ENCODE peak calls at places on chromosomes 11 and 22, in nine cellular contexts. One of them, this sample, is unnamed.
A peak's percentile ranks its signal among the peaks of the same experiment; 100 is the strongest.

GRCh38 chr22:17781319-17782031 is 7.2 kb upstream of the BID start:
- DNase-seq in HEK293T: no peak
- DNase-seq in ACHN: peak; percentile 33
- DNase-seq in colonic mucosa: no peak
- DNase-seq in SJSA1: peak; percentile 79
- DNase-seq in activated T-cell treated with anti-CD3 and anti-CD28 coated beads for 1 hour: no peak
- DNase-seq in EH: peak; percentile 80
- DNase-seq in fibroblast of the conjunctiva: peak; percentile 71
- DNase-seq in CD8-positive, alpha-beta T cell: no peak
- DNase-seq in this sample: peak; percentile 90

GRCh38 chr11:72240461-72241289 is 3.3 kb downstream of the PHOX2A start:
- DNase-seq in fibroblast of the conjunctiva: no peak
- DNase-seq in CD8-positive, alpha-beta T cell: no peak
- DNase-seq in HEK293T: no peak
- DNase-seq in colonic mucosa: no peak
- DNase-seq in SJSA1: no peak
- DNase-seq in ACHN: no peak
- DNase-seq in EH: peak; percentile 23
- DNase-seq in activated T-cell treated with anti-CD3 and anti-CD28 coated beads for 1 hour: no peak
- DNase-seq in this sample: peak; percentile 62

GRCh38 chr22:49101873-49102272 is 725.8 kb downstream of the BRD1 start:
- DNase-seq in ACHN: no peak
- DNase-seq in activated T-cell treated with anti-CD3 and anti-CD28 coated beads for 1 hour: no peak
- DNase-seq in SJSA1: no peak
- DNase-seq in colonic mucosa: no peak
- DNase-seq in HEK293T: no peak
- DNase-seq in fibroblast of the conjunctiva: no peak
- DNase-seq in CD8-positive, alpha-beta T cell: no peak
- DNase-seq in EH: no peak
- DNase-seq in this sample: no peak

GRCh38 chr22:41836551-41836950 is 3.6 kb downstream of the SREBF2 start:
- DNase-seq in CD8-positive, alpha-beta T cell: no peak
- DNase-seq in activated T-cell treated with anti-CD3 and anti-CD28 coated beads for 1 hour: no peak
- DNase-seq in SJSA1: no peak
- DNase-seq in EH: no peak
- DNase-seq in ACHN: no peak
- DNase-seq in fibroblast of the conjunctiva: no peak
- DNase-seq in HEK293T: no peak
- DNase-seq in colonic mucosa: no peak
- DNase-seq in this sample: no peak

GRCh38 chr11:27934830-27935145 is 173.2 kb downstream of the KIF18A start:
- DNase-seq in fibroblast of the conjunctiva: peak; percentile 80
- DNase-seq in SJSA1: peak; percentile 85
- DNase-seq in colonic mucosa: no peak
- DNase-seq in CD8-positive, alpha-beta T cell: no peak
- DNase-seq in HEK293T: no peak
- DNase-seq in ACHN: peak; percentile 95
- DNase-seq in EH: peak; percentile 98
- DNase-seq in activated T-cell treated with anti-CD3 and anti-CD28 coated beads for 1 hour: no peak
- DNase-seq in this sample: no peak

GRCh38 chr11:74701351-74701750 is 29.9 kb downstream of the CHRDL2 start:
- DNase-seq in HEK293T: peak; percentile 42
- DNase-seq in ACHN: no peak
- DNase-seq in EH: no peak
- DNase-seq in SJSA1: no peak
- DNase-seq in fibroblast of the conjunctiva: no peak
- DNase-seq in CD8-positive, alpha-beta T cell: no peak
- DNase-seq in activated T-cell treated with anti-CD3 and anti-CD28 coated beads for 1 hour: no peak
- DNase-seq in colonic mucosa: no peak
- DNase-seq in this sample: no peak

GRCh38 chr22:42937164-42937854 is 77.6 kb downstream of the PACSIN2 start:
- DNase-seq in colonic mucosa: peak; percentile 76
- DNase-seq in EH: peak; percentile 87
- DNase-seq in HEK293T: no peak
- DNase-seq in SJSA1: peak; percentile 87
- DNase-seq in fibroblast of the conjunctiva: no peak
- DNase-seq in CD8-positive, alpha-beta T cell: no peak
- DNase-seq in ACHN: peak; percentile 74
- DNase-seq in activated T-cell treated with anti-CD3 and anti-CD28 coated beads for 1 hour: no peak
- DNase-seq in this sample: no peak

GRCh38 chr11:67571443-67571842 is 12.2 kb upstream of the GSTP1 start:
- DNase-seq in activated T-cell treated with anti-CD3 and anti-CD28 coated beads for 1 hour: no peak
- DNase-seq in colonic mucosa: no peak
- DNase-seq in EH: no peak
- DNase-seq in CD8-positive, alpha-beta T cell: no peak
- DNase-seq in ACHN: no peak
- DNase-seq in fibroblast of the conjunctiva: no peak
- DNase-seq in SJSA1: no peak
- DNase-seq in HEK293T: no peak
- DNase-seq in this sample: no peak

GRCh38 chr22:39309881-39310714 is 9.3 kb downstream of the RPL3 start:
- DNase-seq in EH: peak; percentile 64
- DNase-seq in colonic mucosa: no peak
- DNase-seq in activated T-cell treated with anti-CD3 and anti-CD28 coated beads for 1 hour: no peak
- DNase-seq in HEK293T: no peak
- DNase-seq in CD8-positive, alpha-beta T cell: no peak
- DNase-seq in SJSA1: no peak
- DNase-seq in ACHN: no peak
- DNase-seq in fibroblast of the conjunctiva: no peak
- DNase-seq in this sample: no peak

GRCh38 chr11:119918356-119918755 is 189.4 kb upstream of the NECTIN1 start:
- DNase-seq in EH: no peak
- DNase-seq in colonic mucosa: no peak
- DNase-seq in ACHN: no peak
- DNase-seq in CD8-positive, alpha-beta T cell: no peak
- DNase-seq in activated T-cell treated with anti-CD3 and anti-CD28 coated beads for 1 hour: no peak
- DNase-seq in fibroblast of the conjunctiva: no peak
- DNase-seq in SJSA1: no peak
- DNase-seq in HEK293T: no peak
- DNase-seq in this sample: no peak

GRCh38 chr11:115741376-115741775 is 237.2 kb upstream of the CADM1 start:
- DNase-seq in HEK293T: no peak
- DNase-seq in ACHN: no peak
- DNase-seq in SJSA1: no peak
- DNase-seq in EH: no peak
- DNase-seq in CD8-positive, alpha-beta T cell: no peak
- DNase-seq in colonic mucosa: no peak
- DNase-seq in fibroblast of the conjunctiva: no peak
- DNase-seq in activated T-cell treated with anti-CD3 and anti-CD28 coated beads for 1 hour: no peak
- DNase-seq in this sample: no peak

GRCh38 chr11:33266418-33267215 is 9.4 kb downstream of the HIPK3 start:
- DNase-seq in EH: peak; percentile 62
- DNase-seq in ACHN: no peak
- DNase-seq in fibroblast of the conjunctiva: peak; percentile 75
- DNase-seq in HEK293T: no peak
- DNase-seq in activated T-cell treated with anti-CD3 and anti-CD28 coated beads for 1 hour: no peak
- DNase-seq in CD8-positive, alpha-beta T cell: no peak
- DNase-seq in colonic mucosa: no peak
- DNase-seq in SJSA1: no peak
- DNase-seq in this sample: no peak

GRCh38 chr11:45541693-45542434 is 123.6 kb downstream of the CHST1 start:
- DNase-seq in HEK293T: no peak
- DNase-seq in ACHN: no peak
- DNase-seq in fibroblast of the conjunctiva: no peak
- DNase-seq in colonic mucosa: no peak
- DNase-seq in EH: no peak
- DNase-seq in CD8-positive, alpha-beta T cell: no peak
- DNase-seq in SJSA1: no peak
- DNase-seq in activated T-cell treated with anti-CD3 and anti-CD28 coated beads for 1 hour: no peak
- DNase-seq in this sample: no peak

GRCh38 chr11:117419136-117419914 is 91.7 kb downstream of the CEP164 start:
- DNase-seq in ACHN: no peak
- DNase-seq in colonic mucosa: no peak
- DNase-seq in SJSA1: no peak
- DNase-seq in activated T-cell treated with anti-CD3 and anti-CD28 coated beads for 1 hour: no peak
- DNase-seq in CD8-positive, alpha-beta T cell: no peak
- DNase-seq in EH: peak; percentile 40
- DNase-seq in fibroblast of the conjunctiva: no peak
- DNase-seq in HEK293T: no peak
- DNase-seq in this sample: no peak

GRCh38 chr11:64490562-64491216 is 100.3 kb upstream of the SLC22A12 start:
- DNase-seq in SJSA1: peak; percentile 52
- DNase-seq in CD8-positive, alpha-beta T cell: no peak
- DNase-seq in fibroblast of the conjunctiva: no peak
- DNase-seq in HEK293T: no peak
- DNase-seq in colonic mucosa: no peak
- DNase-seq in activated T-cell treated with anti-CD3 and anti-CD28 coated beads for 1 hour: no peak
- DNase-seq in ACHN: no peak
- DNase-seq in EH: no peak
- DNase-seq in this sample: no peak

GRCh38 chr11:98455500-98456186 is 565.1 kb upstream of the CNTN5 start:
- DNase-seq in activated T-cell treated with anti-CD3 and anti-CD28 coated beads for 1 hour: no peak
- DNase-seq in CD8-positive, alpha-beta T cell: no peak
- DNase-seq in ACHN: no peak
- DNase-seq in EH: no peak
- DNase-seq in HEK293T: no peak
- DNase-seq in fibroblast of the conjunctiva: no peak
- DNase-seq in colonic mucosa: no peak
- DNase-seq in SJSA1: no peak
- DNase-seq in this sample: no peak

This sample was measured in BE2C.